ENCODE peak calls at places on chromosomes 12 and 14, in seven cellular contexts. One of them, this sample, is unnamed.

GRCh38 chr12:121452356-121453021 is 52.6 kb downstream of the RNF34 start:
- DNase-seq in neuronal stem cell: no peak
- DNase-seq in left lung: no peak
- DNase-seq in vagina: no peak
- DNase-seq in neural progenitor cell: no peak
- DNase-seq in CD4-positive, alpha-beta memory T cell: no peak
- DNase-seq in kidney: peak; percentile 86
- DNase-seq in this sample: no peak

GRCh38 chr14:78921856-78922255 is 751.7 kb downstream of the NRXN3 start:
- DNase-seq in CD4-positive, alpha-beta memory T cell: no peak
- DNase-seq in left lung: no peak
- DNase-seq in neural progenitor cell: no peak
- DNase-seq in kidney: no peak
- DNase-seq in vagina: no peak
- DNase-seq in neuronal stem cell: no peak
- DNase-seq in this sample: no peak

GRCh38 chr12:92553389-92553788 is 149.4 kb upstream of the PLEKHG7 start:
- DNase-seq in kidney: peak; percentile 89
- DNase-seq in neuronal stem cell: no peak
- DNase-seq in CD4-positive, alpha-beta memory T cell: no peak
- DNase-seq in vagina: no peak
- DNase-seq in left lung: peak; percentile 46
- DNase-seq in neural progenitor cell: no peak
- DNase-seq in this sample: no peak

GRCh38 chr14:61696753-61697318 is 1.5 kb downstream of the HIF1A start:
- DNase-seq in left lung: no peak
- DNase-seq in CD4-positive, alpha-beta memory T cell: no peak
- DNase-seq in vagina: no peak
- DNase-seq in neural progenitor cell: no peak
- DNase-seq in kidney: no peak
- DNase-seq in neuronal stem cell: no peak
- DNase-seq in this sample: no peak

GRCh38 chr12:77760271-77761025 is 70.2 kb upstream of the NAV3 start:
- DNase-seq in vagina: no peak
- DNase-seq in CD4-positive, alpha-beta memory T cell: no peak
- DNase-seq in kidney: no peak
- DNase-seq in left lung: no peak
- DNase-seq in neural progenitor cell: no peak
- DNase-seq in neuronal stem cell: no peak
- DNase-seq in this sample: peak; percentile 98

GRCh38 chr12:51023625-51024395 is 2.4 kb downstream of the SLC11A2 start:
- DNase-seq in neuronal stem cell: no peak
- DNase-seq in kidney: no peak
- DNase-seq in neural progenitor cell: no peak
- DNase-seq in left lung: no peak
- DNase-seq in CD4-positive, alpha-beta memory T cell: peak; percentile 4
- DNase-seq in vagina: no peak
- DNase-seq in this sample: no peak

GRCh38 chr12:104369708-104370107 is 66.2 kb downstream of the EID3 start:
- DNase-seq in neural progenitor cell: no peak
- DNase-seq in vagina: no peak
- DNase-seq in CD4-positive, alpha-beta memory T cell: no peak
- DNase-seq in kidney: no peak
- DNase-seq in left lung: no peak
- DNase-seq in neuronal stem cell: no peak
- DNase-seq in this sample: no peak

GRCh38 chr12:76409074-76409473 is 60.9 kb upstream of the BBS10 start:
- DNase-seq in vagina: no peak
- DNase-seq in left lung: no peak
- DNase-seq in kidney: no peak
- DNase-seq in CD4-positive, alpha-beta memory T cell: no peak
- DNase-seq in neuronal stem cell: no peak
- DNase-seq in neural progenitor cell: no peak
- DNase-seq in this sample: no peak

GRCh38 chr12:95908573-95908972 is 33.8 kb downstream of the CCDC38 start:
- DNase-seq in kidney: no peak
- DNase-seq in CD4-positive, alpha-beta memory T cell: no peak
- DNase-seq in neural progenitor cell: no peak
- DNase-seq in vagina: no peak
- DNase-seq in neuronal stem cell: no peak
- DNase-seq in left lung: no peak
- DNase-seq in this sample: no peak

GRCh38 chr14:21070610-21071224 is 613 bp downstream of the ARHGEF40 start:
- DNase-seq in kidney: peak; percentile 84
- DNase-seq in neuronal stem cell: peak; percentile 84
- DNase-seq in neural progenitor cell: peak; percentile 89
- DNase-seq in left lung: no peak
- DNase-seq in CD4-positive, alpha-beta memory T cell: peak; percentile 28
- DNase-seq in vagina: no peak
- DNase-seq in this sample: peak; percentile 77

GRCh38 chr14:68544150-68544892 is 248.5 kb downstream of the ZFP36L1 start:
- DNase-seq in CD4-positive, alpha-beta memory T cell: no peak
- DNase-seq in neuronal stem cell: no peak
- DNase-seq in vagina: peak; percentile 99
- DNase-seq in kidney: peak; percentile 73
- DNase-seq in left lung: peak; percentile 61
- DNase-seq in neural progenitor cell: no peak
- DNase-seq in this sample: no peak

GRCh38 chr14:95489163-95489887 is 27.1 kb downstream of the SYNE3 start:
- DNase-seq in left lung: no peak
- DNase-seq in neuronal stem cell: no peak
- DNase-seq in kidney: peak; percentile 19
- DNase-seq in vagina: no peak
- DNase-seq in CD4-positive, alpha-beta memory T cell: no peak
- DNase-seq in neural progenitor cell: no peak
- DNase-seq in this sample: no peak

GRCh38 chr14:74875941-74876913 is at the start of gene PROX2:
- DNase-seq in vagina: no peak
- DNase-seq in left lung: no peak
- DNase-seq in kidney: no peak
- DNase-seq in neural progenitor cell: peak; percentile 12
- DNase-seq in CD4-positive, alpha-beta memory T cell: no peak
- DNase-seq in neuronal stem cell: no peak
- DNase-seq in this sample: no peak

GRCh38 chr12:7989827-7990491 is 42.6 kb upstream of the FOXJ2 start:
- DNase-seq in kidney: peak; percentile 76
- DNase-seq in neural progenitor cell: no peak
- DNase-seq in CD4-positive, alpha-beta memory T cell: peak; percentile 67
- DNase-seq in neuronal stem cell: no peak
- DNase-seq in vagina: no peak
- DNase-seq in left lung: peak; percentile 85
- DNase-seq in this sample: no peak

GRCh38 chr12:89796798-89797382 is 88.3 kb upstream of the ATP2B1 start:
- DNase-seq in kidney: no peak
- DNase-seq in neuronal stem cell: no peak
- DNase-seq in CD4-positive, alpha-beta memory T cell: no peak
- DNase-seq in vagina: no peak
- DNase-seq in neural progenitor cell: no peak
- DNase-seq in left lung: no peak
- DNase-seq in this sample: no peak

GRCh38 chr14:93980464-93981201 is 4.3 kb upstream of the ASB2 start:
- DNase-seq in kidney: no peak
- DNase-seq in vagina: no peak
- DNase-seq in neural progenitor cell: no peak
- DNase-seq in CD4-positive, alpha-beta memory T cell: no peak
- DNase-seq in neuronal stem cell: no peak
- DNase-seq in left lung: no peak
- DNase-seq in this sample: no peak

GRCh38 chr12:1843641-1844005 is 23.3 kb downstream of the LRTM2 start:
- DNase-seq in neuronal stem cell: no peak
- DNase-seq in vagina: no peak
- DNase-seq in kidney: peak; percentile 42
- DNase-seq in left lung: peak; percentile 19
- DNase-seq in CD4-positive, alpha-beta memory T cell: no peak
- DNase-seq in neural progenitor cell: no peak
- DNase-seq in this sample: no peak

GRCh38 chr12:1842905-1843640 is 22.7 kb downstream of the LRTM2 start:
- DNase-seq in neural progenitor cell: no peak
- DNase-seq in vagina: no peak
- DNase-seq in kidney: peak; percentile 40
- DNase-seq in left lung: peak; percentile 19
- DNase-seq in CD4-positive, alpha-beta memory T cell: no peak
- DNase-seq in neuronal stem cell: no peak
- DNase-seq in this sample: no peak

GRCh38 chr12:1841606-1842182 is 21.3 kb downstream of the LRTM2 start:
- DNase-seq in neural progenitor cell: no peak
- DNase-seq in CD4-positive, alpha-beta memory T cell: no peak
- DNase-seq in kidney: no peak
- DNase-seq in neuronal stem cell: no peak
- DNase-seq in vagina: no peak
- DNase-seq in left lung: no peak
- DNase-seq in this sample: no peak

GRCh38 chr12:1840981-1841425 is 20.6 kb downstream of the LRTM2 start:
- DNase-seq in neuronal stem cell: no peak
- DNase-seq in CD4-positive, alpha-beta memory T cell: no peak
- DNase-seq in left lung: peak; percentile 20
- DNase-seq in kidney: peak; percentile 38
- DNase-seq in vagina: no peak
- DNase-seq in neural progenitor cell: no peak
- DNase-seq in this sample: no peak

GRCh38 chr12:1842183-1842904 is 22.0 kb downstream of the LRTM2 start:
- DNase-seq in neuronal stem cell: no peak
- DNase-seq in left lung: peak; percentile 22
- DNase-seq in CD4-positive, alpha-beta memory T cell: no peak
- DNase-seq in neural progenitor cell: no peak
- DNase-seq in kidney: peak; percentile 66
- DNase-seq in vagina: no peak
- DNase-seq in this sample: no peak
- H3K4me3 ChIP-seq in neuronal stem cell: no peak overlapping the region
- H3K4me3 ChIP-seq in left lung: no peak overlapping the region
- H3K4me3 ChIP-seq in CD4-positive, alpha-beta memory T cell: no peak overlapping the region
- H3K4me3 ChIP-seq in neural progenitor cell: no peak overlapping the region
- H3K4me3 ChIP-seq in kidney: no peak overlapping the region
- H3K4me3 ChIP-seq in vagina: no peak overlapping the region
- H3K4me3 ChIP-seq in this sample: no peak overlapping the region

DNA sequence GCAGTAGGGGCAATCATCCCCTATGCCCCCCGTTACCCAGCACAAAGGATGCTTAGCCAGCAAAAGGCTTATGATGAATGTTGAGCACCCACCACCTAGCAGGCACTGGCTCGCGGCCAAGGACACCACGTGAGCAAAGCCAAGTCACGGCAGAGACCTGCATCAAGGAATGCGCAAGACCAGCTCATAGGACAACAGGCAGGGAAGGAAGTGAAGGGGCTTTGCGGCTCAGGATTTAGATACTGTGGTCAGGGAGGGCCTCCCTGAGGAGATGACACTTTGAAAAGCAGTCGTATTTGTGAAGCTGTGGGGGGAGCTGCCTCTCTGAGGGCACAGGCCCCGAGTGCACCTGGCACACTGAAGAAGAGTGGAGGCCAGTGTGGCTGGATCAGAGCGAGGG is 32.8 kb downstream of the SH2B3 start:
- DNase-seq in kidney: peak; percentile 84
- DNase-seq in neural progenitor cell: peak; percentile 21
- DNase-seq in neuronal stem cell: no peak
- DNase-seq in vagina: no peak
- DNase-seq in left lung: no peak
- DNase-seq in CD4-positive, alpha-beta memory T cell: peak; percentile 47
- DNase-seq in this sample: peak; percentile 35
- H3K4me1 ChIP-seq in kidney: peaks cover 7% of the 10 kb centered on the region
- H3K4me1 ChIP-seq in neural progenitor cell: no peaks in the 10 kb centered on the region
- H3K4me1 ChIP-seq in neuronal stem cell: peaks cover 7% of the 10 kb centered on the region
- H3K4me1 ChIP-seq in vagina: peaks cover 75% of the 10 kb centered on the region
- H3K4me1 ChIP-seq in left lung: peaks cover 100% of the 10 kb centered on the region
- H3K4me1 ChIP-seq in CD4-positive, alpha-beta memory T cell: peaks cover 96% of the 10 kb centered on the region
- H3K4me1 ChIP-seq in this sample: peaks cover 10% of the 10 kb centered on the region

DNA sequence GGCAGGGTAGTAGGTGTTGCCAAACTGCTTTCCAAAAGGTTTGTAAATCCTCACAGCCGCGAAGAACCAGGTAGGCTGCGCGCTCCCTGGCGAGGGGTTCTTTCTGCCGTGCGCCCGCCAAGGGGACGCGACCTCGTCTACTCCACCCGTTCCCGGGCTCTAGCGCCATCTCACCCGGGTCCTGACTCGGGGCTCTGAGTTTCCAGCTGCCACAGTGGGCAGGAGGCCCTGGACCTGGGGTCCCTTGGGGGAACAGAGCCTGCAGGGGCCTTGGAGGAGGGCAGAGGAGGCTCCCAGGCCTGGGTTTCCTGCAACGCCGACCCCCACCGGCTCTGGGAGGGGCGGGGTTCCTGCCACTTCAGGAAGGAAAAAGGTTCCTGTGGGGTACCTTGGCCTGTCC is 706 bp downstream of the ANHX start:
- DNase-seq in vagina: no peak
- DNase-seq in kidney: no peak
- DNase-seq in left lung: no peak
- DNase-seq in CD4-positive, alpha-beta memory T cell: no peak
- DNase-seq in neural progenitor cell: no peak
- DNase-seq in neuronal stem cell: no peak
- DNase-seq in this sample: no peak
- H3K9me3 ChIP-seq in vagina: no peaks in the 10 kb centered on the region
- H3K9me3 ChIP-seq in kidney: no peaks in the 10 kb centered on the region
- H3K9me3 ChIP-seq in left lung: peaks cover 86% of the 10 kb centered on the region
- H3K9me3 ChIP-seq in CD4-positive, alpha-beta memory T cell: no peaks in the 10 kb centered on the region
- H3K9me3 ChIP-seq in neural progenitor cell: peaks cover 4% of the 10 kb centered on the region
- H3K9me3 ChIP-seq in neuronal stem cell: peaks cover 19% of the 10 kb centered on the region
- H3K9me3 ChIP-seq in this sample: no peaks in the 10 kb centered on the region

DNA sequence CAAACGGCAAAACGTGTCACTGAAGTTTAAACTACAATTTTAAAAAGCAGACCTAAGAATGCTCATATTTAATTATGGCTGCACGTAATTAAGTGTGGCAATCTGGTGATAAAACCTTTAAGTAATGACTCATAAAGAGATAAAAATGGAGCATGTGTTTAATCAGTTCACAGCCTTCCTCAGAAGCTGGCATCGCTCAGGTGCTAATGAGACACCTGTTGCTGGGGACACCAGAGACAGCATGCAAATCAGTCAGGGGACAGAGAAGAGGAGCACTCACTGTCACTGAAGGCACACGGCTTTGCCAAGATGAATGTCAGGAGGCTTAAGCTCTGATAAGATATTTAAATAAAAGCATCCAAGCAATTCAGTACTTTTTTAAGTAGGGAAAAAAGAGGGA is 840.3 kb downstream of the GALC start:
- DNase-seq in CD4-positive, alpha-beta memory T cell: no peak
- DNase-seq in neural progenitor cell: peak; percentile 5
- DNase-seq in vagina: no peak
- DNase-seq in neuronal stem cell: no peak
- DNase-seq in left lung: no peak
- DNase-seq in kidney: no peak
- DNase-seq in this sample: no peak
- H3K4me3 ChIP-seq in CD4-positive, alpha-beta memory T cell: no peak overlapping the region
- H3K4me3 ChIP-seq in neural progenitor cell: no peak overlapping the region
- H3K4me3 ChIP-seq in vagina: no peak overlapping the region
- H3K4me3 ChIP-seq in neuronal stem cell: no peak overlapping the region
- H3K4me3 ChIP-seq in left lung: no peak overlapping the region
- H3K4me3 ChIP-seq in kidney: no peak overlapping the region
- H3K4me3 ChIP-seq in this sample: no peak overlapping the region

GRCh38 chr12:28652239-28652638 is 462.0 kb downstream of the CCDC91 start:
- DNase-seq in CD4-positive, alpha-beta memory T cell: no peak
- DNase-seq in left lung: no peak
- DNase-seq in kidney: no peak
- DNase-seq in neural progenitor cell: no peak
- DNase-seq in vagina: no peak
- DNase-seq in neuronal stem cell: no peak
- DNase-seq in this sample: no peak
- H3K4me1 ChIP-seq in CD4-positive, alpha-beta memory T cell: no peaks in the 10 kb centered on the region
- H3K4me1 ChIP-seq in left lung: no peaks in the 10 kb centered on the region
- H3K4me1 ChIP-seq in kidney: no peaks in the 10 kb centered on the region
- H3K4me1 ChIP-seq in neural progenitor cell: no peaks in the 10 kb centered on the region
- H3K4me1 ChIP-seq in vagina: no peaks in the 10 kb centered on the region
- H3K4me1 ChIP-seq in neuronal stem cell: no peaks in the 10 kb centered on the region
- H3K4me1 ChIP-seq in this sample: no peaks in the 10 kb centered on the region

GRCh38 chr12:34372003-34372402 is 349.7 kb downstream of the ALG10 start:
- DNase-seq in CD4-positive, alpha-beta memory T cell: no peak
- DNase-seq in left lung: no peak
- DNase-seq in neural progenitor cell: no peak
- DNase-seq in vagina: no peak
- DNase-seq in neuronal stem cell: no peak
- DNase-seq in kidney: no peak
- DNase-seq in this sample: no peak
- H3K9me3 ChIP-seq in CD4-positive, alpha-beta memory T cell: no peaks in the 10 kb centered on the region
- H3K9me3 ChIP-seq in left lung: peaks cover 100% of the 10 kb centered on the region
- H3K9me3 ChIP-seq in neural progenitor cell: no peaks in the 10 kb centered on the region
- H3K9me3 ChIP-seq in vagina: peaks cover 5% of the 10 kb centered on the region
- H3K9me3 ChIP-seq in neuronal stem cell: no peaks in the 10 kb centered on the region
- H3K9me3 ChIP-seq in kidney: no peaks in the 10 kb centered on the region
- H3K9me3 ChIP-seq in this sample: no peaks in the 10 kb centered on the region